ENCODE peak calls at places on chromosome 18, in ten cellular contexts. D, Y, T, R, G, U, N, O, M and A are unnamed samples.

GRCh38 chr18:13638684-13639083 is 87.7 kb downstream of the FAM210A start:
- DNase-seq in D (no peak), N (no peak), R (no peak), U (no peak), G (no peak), Y (no peak), T (no peak), O (no peak), M (no peak), A (no peak)

GRCh38 chr18:59054892-59055291 is 84.8 kb upstream of the SEC11C start:
- DNase-seq in R (no peak), N (no peak), D (no peak), M (no peak), G (no peak), O (no peak), U (no peak), T (no peak), Y (no peak), A (peak; percentile 42)

GRCh38 chr18:22683196-22683676 is 249.9 kb upstream of the RBBP8 start:
- DNase-seq in T (no peak), G (no peak), U (no peak), M (no peak), O (peak; percentile 30), R (peak; percentile 89), D (peak; percentile 56), N (no peak), Y (peak; percentile 77), A (no peak)

GRCh38 chr18:57921708-57922107 is 118.6 kb upstream of the ATP8B1 start:
- DNase-seq in R (no peak), D (no peak), N (no peak), U (no peak), G (no peak), M (no peak), T (no peak), Y (no peak), O (peak; percentile 20), A (no peak)

GRCh38 chr18:54416459-54416858 is 58.8 kb downstream of the C18orf54 start:
- DNase-seq in M (peak; percentile 20), D (no peak), U (no peak), T (no peak), Y (no peak), O (peak; percentile 75), G (peak; percentile 26), R (peak; percentile 86), N (no peak), A (peak; percentile 3)

GRCh38 chr18:79524181-79525078 is 128.7 kb downstream of the NFATC1 start:
- DNase-seq in R (no peak), M (no peak), O (no peak), Y (no peak), U (no peak), G (no peak), D (no peak), T (no peak), N (peak; percentile 48), A (no peak)

GRCh38 chr18:38028941-38029340 is 463.3 kb upstream of the CELF4 start:
- DNase-seq in G (no peak), U (no peak), M (no peak), N (no peak), Y (no peak), T (no peak), D (no peak), O (no peak), R (no peak), A (no peak)

GRCh38 chr18:58843662-58844035 is 21.0 kb upstream of the ZNF532 start:
- DNase-seq in U (no peak), Y (peak; percentile 33), G (no peak), T (no peak), M (no peak), R (no peak), N (no peak), D (no peak), O (no peak), A (no peak)

GRCh38 chr18:79400091-79400590 is 4.4 kb downstream of the NFATC1 start:
- DNase-seq in U (no peak), M (peak; percentile 81), D (peak; percentile 39), Y (peak; percentile 5), R (no peak), G (no peak), T (no peak), O (no peak), N (peak; percentile 87), A (no peak)

GRCh38 chr18:74745658-74746403 is 148.2 kb downstream of the ZNF407 start:
- DNase-seq in D (peak; percentile 78), N (no peak), M (peak; percentile 34), Y (peak; percentile 27), T (no peak), O (peak; percentile 9), U (no peak), R (no peak), G (peak; percentile 65), A (peak; percentile 19)

GRCh38 chr18:57947117-57947516 is 96.9 kb upstream of the NEDD4L start:
- DNase-seq in M (no peak), Y (no peak), N (no peak), D (no peak), R (no peak), T (no peak), O (no peak), U (no peak), G (no peak), A (no peak)

GRCh38 chr18:13339653-13340052 is 121.1 kb downstream of the LDLRAD4 start:
- DNase-seq in M (no peak), D (no peak), O (no peak), Y (no peak), N (no peak), R (no peak), G (no peak), U (no peak), T (no peak), A (no peak)

GRCh38 chr18:53935803-53936202 is 288.7 kb downstream of the MBD2 start:
- DNase-seq in M (no peak), T (no peak), R (no peak), O (no peak), G (no peak), Y (no peak), U (no peak), N (no peak), D (no peak), A (no peak)

GRCh38 chr18:26963292-26963691 is 97.8 kb upstream of the AQP4 start:
- DNase-seq in T (no peak), G (no peak), N (no peak), U (no peak), O (no peak), D (no peak), R (no peak), Y (peak; percentile 30), M (no peak), A (no peak)

GRCh38 chr18:35047697-35048292 is 6.6 kb downstream of the MAPRE2 start:
- DNase-seq in O (no peak), U (no peak), R (no peak), D (no peak), M (no peak), T (no peak), G (no peak), N (no peak), Y (no peak), A (no peak)

GRCh38 chr18:72652990-72653593 is 109.0 kb upstream of the CBLN2 start:
- DNase-seq in Y (peak; percentile 52), U (peak; percentile 20), G (no peak), M (peak; percentile 20), O (peak; percentile 12), D (peak; percentile 8), R (no peak), T (no peak), N (no peak), A (no peak)

GRCh38 chr18:48795696-48796095 is 155.1 kb downstream of the SMAD7 start:
- DNase-seq in M (no peak), O (no peak), U (no peak), R (no peak), T (no peak), Y (no peak), D (no peak), N (no peak), G (no peak), A (no peak)

GRCh38 chr18:57942493-57942892 is 101.5 kb upstream of the NEDD4L start:
- DNase-seq in R (no peak), Y (no peak), N (no peak), O (no peak), D (no peak), M (no peak), U (no peak), G (no peak), T (no peak), A (no peak)

GRCh38 chr18:13368080-13368813 is 149.7 kb downstream of the LDLRAD4 start:
- DNase-seq in O (no peak), R (no peak), U (no peak), T (no peak), G (no peak), N (no peak), D (no peak), Y (no peak), M (no peak), A (no peak)

GRCh38 chr18:13449651-13450050 is 231.1 kb downstream of the LDLRAD4 start:
- DNase-seq in R (no peak), U (no peak), D (no peak), M (no peak), N (no peak), G (no peak), T (no peak), O (no peak), Y (no peak), A (no peak)

GRCh38 chr18:70998490-70998889 is 709.6 kb downstream of the SOCS6 start:
- DNase-seq in Y (no peak), T (no peak), U (no peak), G (no peak), O (no peak), D (peak; percentile 20), M (no peak), N (no peak), R (no peak), A (no peak)

GRCh38 chr18:49048361-49048760 is 97.6 kb upstream of the SMAD7 start:
- DNase-seq in N (no peak), U (no peak), O (peak; percentile 86), Y (no peak), R (peak; percentile 73), D (no peak), T (no peak), G (peak; percentile 73), M (no peak), A (peak; percentile 95)

GRCh38 chr18:68713791-68714190 is 1.1 kb downstream of the TMX3 start:
- DNase-seq in M (peak; percentile 27), R (no peak), D (no peak), G (no peak), N (no peak), T (no peak), U (no peak), O (no peak), Y (no peak), A (no peak)

GRCh38 chr18:42644729-42645131 is 470.8 kb downstream of the RIT2 start:
- DNase-seq in O (no peak), M (no peak), D (no peak), Y (peak; percentile 22), G (no peak), N (no peak), T (no peak), R (no peak), U (no peak), A (no peak)

GRCh38 chr18:23141022-23141999 is 6.0 kb downstream of the CABLES1 start:
- DNase-seq in M (no peak), R (no peak), G (no peak), D (peak; percentile 29), U (no peak), N (no peak), O (no peak), T (no peak), Y (peak; percentile 49), A (no peak)

GRCh38 chr18:74196220-74197119 is 48.1 kb downstream of the TIMM21 start:
- DNase-seq in U (peak; percentile 38), M (peak; percentile 81), N (no peak), O (peak; percentile 46), R (peak; percentile 9), D (peak; percentile 72), Y (peak; percentile 73), G (peak; percentile 36), T (peak; percentile 3), A (peak; percentile 16)

GRCh38 chr18:8946046-8946838 is 156.3 kb upstream of the NDUFV2 start:
- DNase-seq in R (peak; percentile 93), O (peak; percentile 98), T (no peak), M (peak; percentile 63), Y (no peak), D (peak; percentile 44), G (peak; percentile 89), U (no peak), N (no peak), A (peak; percentile 85)

GRCh38 chr18:2301316-2301715 is 270.0 kb downstream of the METTL4 start:
- DNase-seq in O (no peak), D (no peak), Y (no peak), U (no peak), R (no peak), N (no peak), G (no peak), T (no peak), M (no peak), A (no peak)